ENCODE peak calls at places on chromosomes 1 and 21, in four cellular contexts. One of them, this sample, is unnamed.

GRCh38 chr1:181179980-181180964 is 91.8 kb downstream of the IER5 start:
- DNase-seq in activated T-cell treated with anti-CD3 and anti-CD28 coated beads, Interleukin-2, amount 50 U/mL, for 1 hour: peak
- DNase-seq in HuH-7.5: no peak
- DNase-seq in NCI-H1930: peak
- DNase-seq in this sample: no peak

GRCh38 chr1:16111771-16112557 is 38.5 kb upstream of the FAM131C start:
- DNase-seq in activated T-cell treated with anti-CD3 and anti-CD28 coated beads, Interleukin-2, amount 50 U/mL, for 1 hour: no peak
- DNase-seq in HuH-7.5: no peak
- DNase-seq in NCI-H1930: no peak
- DNase-seq in this sample: no peak

GRCh38 chr1:234971586-234972297 is 156.9 kb downstream of the TOMM20 start:
- DNase-seq in activated T-cell treated with anti-CD3 and anti-CD28 coated beads, Interleukin-2, amount 50 U/mL, for 1 hour: no peak
- DNase-seq in HuH-7.5: no peak
- DNase-seq in NCI-H1930: no peak
- DNase-seq in this sample: no peak

GRCh38 chr1:222009105-222009730 is 267.3 kb upstream of the DUSP10 start:
- DNase-seq in activated T-cell treated with anti-CD3 and anti-CD28 coated beads, Interleukin-2, amount 50 U/mL, for 1 hour: no peak
- DNase-seq in HuH-7.5: no peak
- DNase-seq in NCI-H1930: no peak
- DNase-seq in this sample: no peak

GRCh38 chr1:179313004-179313403 is 19.4 kb downstream of the SOAT1 start:
- DNase-seq in activated T-cell treated with anti-CD3 and anti-CD28 coated beads, Interleukin-2, amount 50 U/mL, for 1 hour: no peak
- DNase-seq in HuH-7.5: no peak
- DNase-seq in NCI-H1930: no peak
- DNase-seq in this sample: no peak

GRCh38 chr1:30446100-30446499 is 277.3 kb downstream of the MATN1 start:
- DNase-seq in activated T-cell treated with anti-CD3 and anti-CD28 coated beads, Interleukin-2, amount 50 U/mL, for 1 hour: no peak
- DNase-seq in HuH-7.5: no peak
- DNase-seq in NCI-H1930: no peak
- DNase-seq in this sample: no peak

GRCh38 chr1:117092594-117092993 is 29.0 kb downstream of the TRIM45 start:
- DNase-seq in activated T-cell treated with anti-CD3 and anti-CD28 coated beads, Interleukin-2, amount 50 U/mL, for 1 hour: no peak
- DNase-seq in HuH-7.5: no peak
- DNase-seq in NCI-H1930: no peak
- DNase-seq in this sample: no peak

GRCh38 chr1:28973850-28974841 is 59.8 kb downstream of the EPB41 start:
- DNase-seq in activated T-cell treated with anti-CD3 and anti-CD28 coated beads, Interleukin-2, amount 50 U/mL, for 1 hour: no peak
- DNase-seq in HuH-7.5: no peak
- DNase-seq in NCI-H1930: no peak
- DNase-seq in this sample: no peak

GRCh38 chr1:246491551-246492053 is 15.5 kb downstream of the SMYD3 start:
- DNase-seq in activated T-cell treated with anti-CD3 and anti-CD28 coated beads, Interleukin-2, amount 50 U/mL, for 1 hour: no peak
- DNase-seq in HuH-7.5: no peak
- DNase-seq in NCI-H1930: no peak
- DNase-seq in this sample: no peak

GRCh38 chr1:116791727-116792126 is 37.5 kb downstream of the CD2 start:
- DNase-seq in activated T-cell treated with anti-CD3 and anti-CD28 coated beads, Interleukin-2, amount 50 U/mL, for 1 hour: no peak
- DNase-seq in HuH-7.5: no peak
- DNase-seq in NCI-H1930: no peak
- DNase-seq in this sample: no peak

GRCh38 chr1:201685485-201685884 is 143.5 kb upstream of the IPO9 start:
- DNase-seq in activated T-cell treated with anti-CD3 and anti-CD28 coated beads, Interleukin-2, amount 50 U/mL, for 1 hour: no peak
- DNase-seq in HuH-7.5: no peak
- DNase-seq in NCI-H1930: no peak
- DNase-seq in this sample: no peak

GRCh38 chr1:89954401-89954800 is 40.5 kb upstream of the ZNF326 start:
- DNase-seq in activated T-cell treated with anti-CD3 and anti-CD28 coated beads, Interleukin-2, amount 50 U/mL, for 1 hour: no peak
- DNase-seq in HuH-7.5: no peak
- DNase-seq in NCI-H1930: no peak
- DNase-seq in this sample: no peak

GRCh38 chr21:26652891-26653290 is 79.8 kb upstream of the CYYR1 start:
- DNase-seq in activated T-cell treated with anti-CD3 and anti-CD28 coated beads, Interleukin-2, amount 50 U/mL, for 1 hour: no peak
- DNase-seq in HuH-7.5: no peak
- DNase-seq in NCI-H1930: no peak
- DNase-seq in this sample: no peak

GRCh38 chr1:108043712-108044111 is 78.7 kb upstream of the VAV3 start:
- DNase-seq in activated T-cell treated with anti-CD3 and anti-CD28 coated beads, Interleukin-2, amount 50 U/mL, for 1 hour: no peak
- DNase-seq in HuH-7.5: no peak
- DNase-seq in NCI-H1930: no peak
- DNase-seq in this sample: no peak

GRCh38 chr1:5713101-5713820 is 279.0 kb downstream of the NPHP4 start:
- DNase-seq in activated T-cell treated with anti-CD3 and anti-CD28 coated beads, Interleukin-2, amount 50 U/mL, for 1 hour: no peak
- DNase-seq in HuH-7.5: no peak
- DNase-seq in NCI-H1930: no peak
- DNase-seq in this sample: no peak

GRCh38 chr1:67214420-67215174 is 48.3 kb downstream of the IL23R start:
- DNase-seq in activated T-cell treated with anti-CD3 and anti-CD28 coated beads, Interleukin-2, amount 50 U/mL, for 1 hour: no peak
- DNase-seq in HuH-7.5: no peak
- DNase-seq in NCI-H1930: no peak
- DNase-seq in this sample: no peak

GRCh38 chr1:215710340-215710971 is 143.4 kb downstream of the KCTD3 start:
- DNase-seq in activated T-cell treated with anti-CD3 and anti-CD28 coated beads, Interleukin-2, amount 50 U/mL, for 1 hour: no peak
- DNase-seq in HuH-7.5: peak
- DNase-seq in NCI-H1930: peak
- DNase-seq in this sample: peak

GRCh38 chr1:153506831-153507413 is 28.9 kb downstream of the S100A6 start:
- DNase-seq in activated T-cell treated with anti-CD3 and anti-CD28 coated beads, Interleukin-2, amount 50 U/mL, for 1 hour: no peak
- DNase-seq in HuH-7.5: no peak
- DNase-seq in NCI-H1930: no peak
- DNase-seq in this sample: no peak

GRCh38 chr21:45281411-45282282 is 6.0 kb downstream of the POFUT2 start:
- DNase-seq in activated T-cell treated with anti-CD3 and anti-CD28 coated beads, Interleukin-2, amount 50 U/mL, for 1 hour: peak
- DNase-seq in HuH-7.5: no peak
- DNase-seq in NCI-H1930: no peak
- DNase-seq in this sample: no peak

GRCh38 chr1:169271094-169271493 is 96.5 kb downstream of the NME7 start:
- DNase-seq in activated T-cell treated with anti-CD3 and anti-CD28 coated beads, Interleukin-2, amount 50 U/mL, for 1 hour: no peak
- DNase-seq in HuH-7.5: no peak
- DNase-seq in NCI-H1930: no peak
- DNase-seq in this sample: no peak

GRCh38 chr1:47210666-47211065 is 20.8 kb upstream of the PDZK1IP1 start:
- DNase-seq in activated T-cell treated with anti-CD3 and anti-CD28 coated beads, Interleukin-2, amount 50 U/mL, for 1 hour: no peak
- DNase-seq in HuH-7.5: no peak
- DNase-seq in NCI-H1930: no peak
- DNase-seq in this sample: no peak

GRCh38 chr1:213123532-213123931 is 72.5 kb downstream of the RPS6KC1 start:
- DNase-seq in activated T-cell treated with anti-CD3 and anti-CD28 coated beads, Interleukin-2, amount 50 U/mL, for 1 hour: no peak
- DNase-seq in HuH-7.5: no peak
- DNase-seq in NCI-H1930: no peak
- DNase-seq in this sample: no peak

GRCh38 chr1:178939328-178939727 is 68.5 kb upstream of the ANGPTL1 start:
- DNase-seq in activated T-cell treated with anti-CD3 and anti-CD28 coated beads, Interleukin-2, amount 50 U/mL, for 1 hour: no peak
- DNase-seq in HuH-7.5: no peak
- DNase-seq in NCI-H1930: no peak
- DNase-seq in this sample: no peak

GRCh38 chr1:23422955-23423354 is 1.6 kb downstream of the TCEA3 start:
- DNase-seq in activated T-cell treated with anti-CD3 and anti-CD28 coated beads, Interleukin-2, amount 50 U/mL, for 1 hour: peak
- DNase-seq in HuH-7.5: no peak
- DNase-seq in NCI-H1930: no peak
- DNase-seq in this sample: no peak

GRCh38 chr1:63607322-63607721 is 14.1 kb downstream of the PGM1 start:
- DNase-seq in activated T-cell treated with anti-CD3 and anti-CD28 coated beads, Interleukin-2, amount 50 U/mL, for 1 hour: no peak
- DNase-seq in HuH-7.5: no peak
- DNase-seq in NCI-H1930: no peak
- DNase-seq in this sample: no peak

This sample was measured in NCI-H1048.